ENCODE peak calls at places on chromosomes 3 and 15, in four cellular contexts. O is SW 1271; P is stimulated activated CD4-positive, alpha-beta T cell treated with anti-CD3 and anti-CD28 coated beads, Interleukin-4, amount 100 ng/mL, for 24 hours; H is activated T-helper 1 cell treated with anti-CD3 and anti-CD28 coated beads, Interleukin-2, amount 50 U/mL, for 16 hours. L is an unnamed sample.

GRCh38 chr3:111963424-111963823 is 15.4 kb upstream of the ABHD10 start:
- DNase-seq in H (no peak), P (no peak), O (peak; percentile 66), L (no peak)

GRCh38 chr3:119148493-119149180 is 2.7 kb downstream of the TEX55 start:
- DNase-seq in P (no peak), H (no peak), O (no peak), L (no peak)

GRCh38 chr3:191382661-191383060 is 52.3 kb upstream of the UTS2B start:
- DNase-seq in P (no peak), O (no peak), H (no peak), L (no peak)

GRCh38 chr15:81531141-81531592 is 157.2 kb upstream of the TMC3 start:
- DNase-seq in P (no peak), O (no peak), H (no peak), L (no peak)

GRCh38 chr3:44248152-44248551 is 6.5 kb downstream of the TOPAZ1 start:
- DNase-seq in O (no peak), H (no peak), P (no peak), L (no peak)

GRCh38 chr15:77753238-77753873 is 120.6 kb upstream of the LINGO1 start:
- DNase-seq in H (no peak), O (no peak), P (no peak), L (no peak)

GRCh38 chr3:190053919-190054672 is 66.6 kb downstream of the P3H2 start:
- DNase-seq in H (no peak), O (peak; percentile 89), P (no peak), L (no peak)

GRCh38 chr15:34719051-34719882 is 35.5 kb downstream of the GJD2 start:
- DNase-seq in O (no peak), H (no peak), P (no peak), L (no peak)

GRCh38 chr3:146921693-146922092 is 316.5 kb upstream of the PLSCR5 start:
- DNase-seq in O (no peak), H (no peak), P (no peak), L (no peak)

GRCh38 chr15:96409231-96410138 is 79.0 kb downstream of the NR2F2 start:
- DNase-seq in O (no peak), H (no peak), P (no peak), L (no peak)

L was measured in activated CD4-positive, alpha-beta memory T cell treated with anti-CD3 and anti-CD28 coated beads, Interleukin-2, amount 10 ng/mL, durations not matched to agents 7 days and 5 days.